ENCODE peak calls at places on chromosomes 12 and 14, in ten cellular contexts. N is neural progenitor cell; G is uterus; W is H9; R is CD8-positive, alpha-beta T cell; Q is adrenal gland; Y is adipocyte; P is Peyer's patch; U is ascending aorta; B is iPS DF 6.9. D is an unnamed sample. For H3K4me1, the result is how much of the 10 kb centered on the place peaks cover.

GRCh38 chr14:37493606-37494005 is 101.4 kb downstream of the FOXA1 start:
- DNase-seq in N (no peak), R (no peak), B (no peak), U (no peak), Y (peak), G (no peak), Q (no peak), W (no peak), P (no peak), D (no peak)

GRCh38 chr12:124305776-124306685 is 11.1 kb downstream of the RFLNA start:
- DNase-seq in P (peak), Q (no peak), N (no peak), R (no peak), W (no peak), Y (no peak), G (no peak), B (no peak), U (no peak), D (no peak)

GRCh38 chr14:80959448-80960006 is 4.1 kb downstream of the TSHR start:
- DNase-seq in G (no peak), P (no peak), W (no peak), B (no peak), Q (peak), Y (no peak), N (no peak), U (no peak), R (peak), D (peak)

GRCh38 chr12:108616941-108617858 is 16.5 kb downstream of the SELPLG start:
- DNase-seq in Y (no peak), U (no peak), B (no peak), P (no peak), Q (no peak), N (no peak), W (no peak), G (no peak), R (peak), D (no peak)

GRCh38 chr14:60561845-60562746 is 53.1 kb downstream of the SIX6 start:
- DNase-seq in Q (peak), U (no peak), R (no peak), N (peak), P (no peak), Y (peak), G (peak), W (peak), B (peak), D (no peak)

GRCh38 chr12:121465921-121466799 is 66.2 kb downstream of the RNF34 start:
- DNase-seq in P (peak), N (peak), G (no peak), Q (no peak), W (no peak), B (no peak), R (peak), Y (peak), U (no peak), D (no peak)

GRCh38 chr12:42732908-42733411 is 143.4 kb upstream of the PRICKLE1 start:
- DNase-seq in G (no peak), Q (no peak), Y (no peak), W (no peak), B (no peak), U (no peak), R (no peak), P (no peak), N (no peak), D (no peak)

GRCh38 chr14:50070230-50070629 is 46.1 kb downstream of the VCPKMT start:
- DNase-seq in P (no peak), G (no peak), N (no peak), Y (no peak), B (no peak), U (no peak), W (no peak), R (no peak), Q (no peak), D (no peak)

GRCh38 chr12:108505121-108505520 is 10.0 kb upstream of the FICD start:
- DNase-seq in P (no peak), Y (no peak), U (no peak), B (no peak), W (no peak), R (no peak), Q (no peak), G (no peak), N (no peak), D (no peak)

GRCh38 chr12:49322367-49322707 is 718 bp upstream of the TROAP start:
- DNase-seq in P (no peak), N (no peak), W (no peak), G (no peak), Y (no peak), B (no peak), U (no peak), R (no peak), Q (no peak), D (no peak)

GRCh38 chr14:60647837-60648168 is 1.5 kb downstream of the SIX1 start:
- DNase-seq in B (no peak), U (no peak), Q (no peak), R (no peak), N (no peak), W (no peak), G (no peak), P (no peak), Y (no peak), D (no peak)

GRCh38 chr14:25381498-25381897 is 331.6 kb upstream of the STXBP6 start:
- DNase-seq in Q (no peak), P (no peak), R (no peak), Y (no peak), G (no peak), B (no peak), U (no peak), N (peak), W (no peak), D (no peak)

GRCh38 chr14:56046999-56047398 is 71.2 kb upstream of the PELI2 start:
- DNase-seq in P (no peak), R (no peak), N (no peak), B (no peak), W (no peak), G (no peak), U (no peak), Q (no peak), Y (no peak), D (no peak)

GRCh38 chr14:51605575-51605974 is 46.1 kb upstream of the FRMD6 start:
- DNase-seq in R (no peak), G (no peak), P (no peak), U (no peak), N (no peak), B (no peak), Q (no peak), W (no peak), Y (no peak), D (no peak)

GRCh38 chr12:3035815-3036702 is 41.1 kb upstream of the TSPAN9 start:
- DNase-seq in Y (peak), B (no peak), P (no peak), U (no peak), N (peak), W (no peak), G (no peak), R (no peak), Q (no peak), D (no peak)

GRCh38 chr12:108611884-108612415 is 14.1 kb upstream of the TMEM119 start:
- DNase-seq in P (no peak), Y (peak), G (no peak), R (peak), W (peak), U (no peak), N (peak), B (peak), Q (peak), D (no peak)

GRCh38 chr12:84785951-84786350 is 126.6 kb downstream of the SLC6A15 start:
- DNase-seq in U (no peak), B (no peak), R (no peak), W (no peak), N (no peak), P (no peak), G (no peak), Q (no peak), Y (peak), D (no peak)

GRCh38 chr14:94646481-94646880 is 34.3 kb downstream of the SERPINA3 start:
- DNase-seq in G (no peak), Q (no peak), B (no peak), W (no peak), N (no peak), R (no peak), P (no peak), U (no peak), Y (peak), D (no peak)

GRCh38 chr14:47966411-47966810 is 291.0 kb upstream of the MDGA2 start:
- DNase-seq in Y (no peak), U (no peak), W (no peak), P (no peak), B (no peak), G (no peak), Q (no peak), N (no peak), R (no peak), D (no peak)

GRCh38 chr14:30284808-30285207 is 274.1 kb upstream of the G2E3 start:
- DNase-seq in Y (no peak), N (no peak), P (no peak), W (no peak), B (no peak), R (no peak), U (no peak), G (no peak), Q (no peak), D (no peak)

GRCh38 chr14:91220581-91221000 is 23.9 kb downstream of the GPR68 start:
- DNase-seq in Y (no peak), W (no peak), N (no peak), U (no peak), B (no peak), R (no peak), G (no peak), Q (no peak), P (no peak), D (no peak)

GRCh38 chr12:111598637-111599458 is at the start of gene ATXN2:
- DNase-seq in G (peak), Q (peak), W (no peak), U (no peak), B (no peak), R (no peak), N (peak), Y (peak), P (peak), D (no peak)

GRCh38 chr14:82422186-82422585 is 888.5 kb upstream of the SEL1L start:
- DNase-seq in B (no peak), U (no peak), Q (no peak), Y (no peak), R (no peak), N (no peak), W (no peak), P (no peak), G (no peak), D (no peak)

GRCh38 chr14:95204705-95205104 is 47.4 kb upstream of the DICER1 start:
- DNase-seq in G (no peak), R (no peak), Y (no peak), W (no peak), U (no peak), P (no peak), Q (no peak), B (no peak), N (no peak), D (no peak)

GRCh38 chr14:30553311-30553989 is 5.5 kb upstream of the G2E3 start:
- DNase-seq in P (no peak), U (no peak), N (no peak), R (no peak), Q (no peak), G (no peak), B (no peak), W (no peak), Y (peak), D (no peak)

GRCh38 chr12:122085571-122085970 is 7.0 kb downstream of the MLXIP start:
- DNase-seq in B (no peak), Q (no peak), R (no peak), Y (no peak), N (no peak), U (no peak), W (no peak), G (no peak), P (no peak), D (no peak)

GRCh38 chr14:33237102-33237501 is 298.4 kb downstream of the NPAS3 start:
- DNase-seq in B (no peak), W (no peak), G (no peak), Q (no peak), Y (no peak), R (no peak), N (no peak), P (no peak), U (no peak), D (no peak)

GRCh38 chr12:121090576-121091125 is 42.0 kb upstream of the P2RX7 start:
- DNase-seq in B (no peak), W (no peak), R (no peak), N (no peak), U (no peak), P (no peak), Q (no peak), Y (no peak), G (no peak), D (no peak)

GRCh38 chr12:69239922-69240624 is 704 bp downstream of the CPSF6 start:
- DNase-seq in W (peak), G (peak), Q (peak), R (peak), N (peak), P (peak), Y (peak), B (no peak), U (no peak), D (no peak)

GRCh38 chr12:101759396-101760047 is 20.3 kb upstream of the SYCP3 start:
- DNase-seq in P (no peak), B (no peak), Y (peak), U (no peak), R (no peak), N (peak), W (no peak), Q (no peak), G (no peak), D (no peak)

GRCh38 chr14:81633496-81633895 is 99.8 kb upstream of the SEL1L start:
- DNase-seq in Q (no peak), Y (no peak), W (no peak), B (no peak), R (no peak), U (no peak), N (no peak), P (no peak), G (no peak), D (no peak)

GRCh38 chr12:130972589-130972950 is 18.9 kb downstream of the ADGRD1 start:
- DNase-seq in P (no peak), R (no peak), B (no peak), W (no peak), Y (no peak), U (no peak), G (no peak), Q (no peak), N (no peak), D (no peak)

GRCh38 chr12:130971871-130972588 is 18.3 kb downstream of the ADGRD1 start:
- DNase-seq in Q (no peak), Y (peak), N (no peak), G (peak), U (no peak), W (no peak), B (no peak), R (no peak), P (no peak), D (no peak)

GRCh38 chr12:130970165-130970907 is 16.6 kb downstream of the ADGRD1 start:
- DNase-seq in N (no peak), U (no peak), R (no peak), P (no peak), Y (no peak), G (peak), B (no peak), Q (no peak), W (peak), D (no peak)

GRCh38 chr12:130969223-130969622 is 15.5 kb downstream of the ADGRD1 start:
- DNase-seq in U (no peak), P (no peak), G (no peak), N (no peak), W (peak), Y (no peak), R (no peak), B (no peak), Q (no peak), D (no peak)

DNA sequence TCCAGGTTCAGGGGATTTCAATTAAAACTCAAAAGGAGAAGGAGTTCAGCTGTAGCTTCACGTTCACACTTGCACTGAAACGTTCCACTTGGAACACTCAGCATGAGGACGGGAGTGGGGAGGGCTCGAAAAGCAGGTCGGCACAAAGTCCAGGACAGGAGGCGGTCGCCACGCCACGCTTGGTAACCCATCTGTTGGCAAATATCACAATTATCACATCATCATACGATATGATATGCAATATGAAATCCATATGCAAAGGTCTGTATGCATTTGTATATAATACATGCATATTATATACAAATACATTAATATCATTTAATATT is 17.2 kb downstream of the ADGRD1 start:
- DNase-seq in W (no peak), P (no peak), Y (no peak), R (no peak), Q (no peak), U (no peak), G (no peak), B (no peak), N (no peak), D (no peak)
- H3K4me1 ChIP-seq in W (under half), P (under half), Y (under half), R (under half), Q (under half), U (under half), G (under half), B (under half), N (under half), D (under half)

GRCh38 chr14:105015242-105015641 is 5.6 kb downstream of the CDCA4 start:
- DNase-seq in P (no peak), W (no peak), B (no peak), U (no peak), G (no peak), Q (no peak), R (no peak), N (no peak), Y (no peak), D (no peak)

GRCh38 chr14:105013150-105013787 is 7.6 kb downstream of the CDCA4 start:
- DNase-seq in G (no peak), U (no peak), R (no peak), P (no peak), N (no peak), B (no peak), W (no peak), Q (peak), Y (peak), D (no peak)

GRCh38 chr14:105015905-105016304 is 5.0 kb downstream of the CDCA4 start:
- DNase-seq in N (no peak), U (no peak), G (no peak), P (no peak), R (no peak), Y (no peak), Q (no peak), W (no peak), B (no peak), D (no peak)

GRCh38 chr14:105014032-105014431 is 6.9 kb downstream of the CDCA4 start:
- DNase-seq in B (no peak), R (no peak), Q (no peak), Y (no peak), U (no peak), G (no peak), W (no peak), N (no peak), P (no peak), D (no peak)

GRCh38 chr14:105014631-105015030 is 6.3 kb downstream of the CDCA4 start:
- DNase-seq in U (no peak), G (no peak), P (no peak), B (no peak), W (no peak), Q (no peak), R (no peak), Y (no peak), N (no peak), D (no peak)
- H3K4me1 ChIP-seq in U (under half), G (under half), P (under half), B (under half), W (under half), Q (under half), R (under half), Y (under half), N (under half), D (under half)

GRCh38 chr12:57241556-57242310 is 9.3 kb downstream of the STAC3 start:
- DNase-seq in B (no peak), Y (peak), U (no peak), Q (no peak), W (no peak), N (no peak), R (no peak), P (peak), G (no peak), D (no peak)

GRCh38 chr12:57244306-57244696 is 6.7 kb downstream of the STAC3 start:
- DNase-seq in P (peak), R (no peak), U (no peak), N (no peak), W (peak), Q (no peak), B (no peak), G (no peak), Y (no peak), D (no peak)

GRCh38 chr12:57242691-57243454 is 8.1 kb downstream of the STAC3 start:
- DNase-seq in P (peak), G (no peak), Q (no peak), N (peak), W (peak), R (peak), Y (peak), U (no peak), B (no peak), D (no peak)

GRCh38 chr12:57242329-57242690 is 8.7 kb downstream of the STAC3 start:
- DNase-seq in P (peak), B (no peak), W (no peak), N (no peak), G (no peak), R (no peak), U (no peak), Q (no peak), Y (no peak), D (no peak)

GRCh38 chr12:57243521-57244305 is 7.3 kb downstream of the STAC3 start:
- DNase-seq in U (no peak), N (peak), Q (peak), R (peak), G (peak), B (no peak), P (peak), W (peak), Y (peak), D (no peak)
- H3K4me1 ChIP-seq in U (under half), N (under half), Q (under half), R (half or more), G (under half), B (under half), P (under half), W (under half), Y (under half), D (under half)

GRCh38 chr14:100566119-100566518 is 21.1 kb downstream of the BEGAIN start:
- DNase-seq in N (no peak), R (no peak), G (no peak), U (no peak), B (no peak), P (peak), Q (no peak), W (no peak), Y (no peak), D (no peak)
- H3K4me1 ChIP-seq in N (under half), R (under half), G (under half), U (under half), B (under half), P (under half), Q (under half), W (under half), Y (under half), D (under half)

GRCh38 chr12:6234214-6234613 is 34.0 kb downstream of the CD9 start:
- DNase-seq in Q (no peak), B (no peak), G (no peak), N (no peak), W (no peak), Y (peak), U (no peak), P (no peak), R (no peak), D (no peak)
- H3K4me1 ChIP-seq in Q (half or more), B (under half), G (under half), N (under half), W (under half), Y (under half), U (under half), P (under half), R (under half), D (half or more)

GRCh38 chr12:70366581-70367267 is 634 bp downstream of the KCNMB4 start:
- DNase-seq in P (peak), Y (peak), N (peak), W (peak), B (no peak), Q (peak), G (peak), R (peak), U (no peak), D (no peak)

GRCh38 chr12:70365398-70365647 is 767 bp upstream of the KCNMB4 start:
- DNase-seq in R (no peak), W (peak), B (no peak), P (no peak), G (peak), Q (no peak), N (no peak), Y (no peak), U (no peak), D (no peak)

GRCh38 chr12:70365648-70366518 is at the start of gene KCNMB4:
- DNase-seq in R (peak), U (no peak), Q (peak), B (no peak), W (peak), Y (peak), P (peak), N (peak), G (peak), D (peak)

GRCh38 chr12:70364695-70365397 is 1.2 kb upstream of the KCNMB4 start:
- DNase-seq in Q (no peak), B (no peak), P (no peak), G (no peak), Y (no peak), W (no peak), U (no peak), N (peak), R (no peak), D (no peak)

GRCh38 chr12:70367268-70368141 is 1.4 kb downstream of the KCNMB4 start:
- DNase-seq in U (no peak), Y (peak), Q (no peak), N (peak), W (no peak), B (no peak), R (no peak), P (no peak), G (no peak), D (no peak)
- H3K4me1 ChIP-seq in U (under half), Y (under half), Q (under half), N (under half), W (under half), B (under half), R (under half), P (under half), G (under half), D (under half)